ENCODE peak calls at places on chromosomes 16 and 17, in eight cellular contexts. J is activated CD4-positive, alpha-beta T cell treated with anti-CD3 and anti-CD28 coated beads, Interleukin-2, amount 50 U/mL, for 48 hours; K is NCI-H446; C is head of caudate nucleus; M is skeletal muscle cell; D is activated naive CD4-positive, alpha-beta T cell; L is NCI-H1048; H is fibroblast of pulmonary artery. G is an unnamed sample.

GRCh38 chr16:67666032-67666537 is 465 bp downstream of the ENKD1 start:
- DNase-seq in J (peak), K (no peak), C (no peak), M (no peak), D (no peak), L (no peak), H (peak), G (no peak)

GRCh38 chr17:59441459-59442096 is 110.1 kb downstream of the YPEL2 start:
- DNase-seq in J (peak), K (no peak), C (no peak), M (no peak), D (no peak), L (no peak), H (peak), G (no peak)

GRCh38 chr16:70784692-70785317 is 16.2 kb downstream of the VAC14 start:
- DNase-seq in J (no peak), K (no peak), C (no peak), M (no peak), D (no peak), L (no peak), H (no peak), G (no peak)

GRCh38 chr17:42526031-42526444 is 10.0 kb upstream of the NAGLU start:
- DNase-seq in J (no peak), K (no peak), C (no peak), M (no peak), D (no peak), L (no peak), H (peak), G (no peak)

GRCh38 chr16:85571813-85572619 is 41.1 kb upstream of the GSE1 start:
- DNase-seq in J (no peak), K (no peak), C (no peak), M (no peak), D (no peak), L (no peak), H (no peak), G (no peak)

GRCh38 chr17:18208092-18208491 is 17.3 kb upstream of the LLGL1 start:
- DNase-seq in J (no peak), K (no peak), C (no peak), M (no peak), D (no peak), L (no peak), H (no peak), G (no peak)

GRCh38 chr16:71648921-71649320 is 22.9 kb downstream of the MARVELD3 start:
- DNase-seq in J (no peak), K (no peak), C (no peak), M (no peak), D (no peak), L (no peak), H (no peak), G (no peak)

GRCh38 chr16:60013076-60013475 is 1279.0 kb upstream of the GOT2 start:
- DNase-seq in J (no peak), K (no peak), C (no peak), M (no peak), D (no peak), L (no peak), H (no peak), G (no peak)

GRCh38 chr16:51050379-51050710 is 100.7 kb downstream of the SALL1 start:
- DNase-seq in J (no peak), K (no peak), C (no peak), M (no peak), D (no peak), L (no peak), H (no peak), G (no peak)

GRCh38 chr17:31533546-31534155 is 142.2 kb downstream of the RAB11FIP4 start:
- DNase-seq in J (peak), K (no peak), C (peak), M (no peak), D (no peak), L (no peak), H (peak), G (no peak)

GRCh38 chr17:57379237-57380054 is 123.1 kb downstream of the MSI2 start:
- DNase-seq in J (peak), K (no peak), C (no peak), M (no peak), D (no peak), L (no peak), H (peak), G (no peak)

GRCh38 chr16:82631701-82632685 is 5.2 kb downstream of the CDH13 start:
- DNase-seq in J (no peak), K (no peak), C (no peak), M (no peak), D (no peak), L (no peak), H (no peak), G (no peak)

GRCh38 chr16:71297252-71297651 is 8.1 kb upstream of the CMTR2 start:
- DNase-seq in J (no peak), K (no peak), C (no peak), M (no peak), D (no peak), L (no peak), H (peak), G (no peak)

GRCh38 chr16:23362460-23363317 is 60.6 kb downstream of the SCNN1B start:
- DNase-seq in J (no peak), K (peak), C (no peak), M (no peak), D (no peak), L (no peak), H (no peak), G (no peak)

GRCh38 chr17:56699186-56699895 is 105.8 kb downstream of the NOG start:
- DNase-seq in J (no peak), K (peak), C (no peak), M (peak), D (no peak), L (no peak), H (peak), G (no peak)

GRCh38 chr16:54244061-54244886 is 42.3 kb downstream of the IRX3 start:
- DNase-seq in J (no peak), K (no peak), C (no peak), M (no peak), D (no peak), L (no peak), H (no peak), G (no peak)

GRCh38 chr17:51142597-51142996 is 10.8 kb upstream of the NME1 start:
- DNase-seq in J (no peak), K (no peak), C (no peak), M (no peak), D (no peak), L (no peak), H (no peak), G (no peak)

GRCh38 chr17:81917565-81918332 is at the start of gene SIRT7:
- DNase-seq in J (peak), K (peak), C (peak), M (no peak), D (peak), L (peak), H (peak), G (peak)

GRCh38 chr16:89292443-89293078 is 75.1 kb downstream of the ZNF778 start:
- DNase-seq in J (no peak), K (no peak), C (no peak), M (no peak), D (no peak), L (no peak), H (no peak), G (no peak)

GRCh38 chr16:82542714-82543113 is 84.1 kb upstream of the CDH13 start:
- DNase-seq in J (no peak), K (no peak), C (no peak), M (no peak), D (no peak), L (no peak), H (no peak), G (no peak)

GRCh38 chr16:70789927-70790447 is 11.0 kb downstream of the VAC14 start:
- DNase-seq in J (no peak), K (no peak), C (no peak), M (no peak), D (no peak), L (no peak), H (no peak), G (no peak)

GRCh38 chr16:47927330-47927729 is 228.5 kb downstream of the ABCC12 start:
- DNase-seq in J (no peak), K (no peak), C (no peak), M (peak), D (no peak), L (no peak), H (peak), G (no peak)

GRCh38 chr16:85986931-85987749 is 88.2 kb downstream of the IRF8 start:
- DNase-seq in J (peak), K (no peak), C (no peak), M (no peak), D (no peak), L (no peak), H (no peak), G (no peak)

GRCh38 chr17:78159575-78160158 is 8.7 kb upstream of the SYNGR2 start:
- DNase-seq in J (peak), K (no peak), C (no peak), M (peak), D (no peak), L (no peak), H (no peak), G (no peak)

GRCh38 chr16:81388357-81388756 is 56.3 kb upstream of the CMIP start:
- DNase-seq in J (no peak), K (no peak), C (no peak), M (no peak), D (no peak), L (no peak), H (no peak), G (no peak)

GRCh38 chr16:89378947-89379771 is 111.2 kb downstream of the ANKRD11 start:
- DNase-seq in J (no peak), K (no peak), C (no peak), M (no peak), D (no peak), L (no peak), H (no peak), G (no peak)

GRCh38 chr17:40551091-40551873 is 14.0 kb downstream of the CCR7 start:
- DNase-seq in J (peak), K (no peak), C (peak), M (peak), D (no peak), L (no peak), H (peak), G (no peak)

GRCh38 chr17:66775881-66776400 is 59.0 kb upstream of the CACNG5 start:
- DNase-seq in J (no peak), K (no peak), C (no peak), M (no peak), D (no peak), L (no peak), H (no peak), G (no peak)

GRCh38 chr17:61981323-61981722 is 53.5 kb upstream of the INTS2 start:
- DNase-seq in J (no peak), K (no peak), C (no peak), M (no peak), D (no peak), L (no peak), H (peak), G (no peak)

GRCh38 chr17:47702391-47702995 is 8.5 kb downstream of the TBKBP1 start:
- DNase-seq in J (no peak), K (no peak), C (no peak), M (no peak), D (no peak), L (no peak), H (no peak), G (no peak)

GRCh38 chr16:2586241-2586640 is 48.4 kb downstream of the PDPK1 start:
- DNase-seq in J (peak), K (no peak), C (no peak), M (no peak), D (no peak), L (no peak), H (no peak), G (no peak)

GRCh38 chr17:77323413-77324171 is 182.8 kb downstream of the SEC14L1 start:
- DNase-seq in J (no peak), K (no peak), C (no peak), M (no peak), D (no peak), L (no peak), H (peak), G (no peak)

G was measured in activated T-helper 1 cell treated with anti-CD3 and anti-CD28 coated beads, Interleukin-2, amount 50 U/mL, for 16 hours.